ENCODE peak calls at places on chromosomes 1 and 21, in four cellular contexts. One of them, this sample, is unnamed.
A peak's percentile ranks its signal among the peaks of the same experiment; 100 is the strongest.

GRCh38 chr1:234213576-234214128 is 159.6 kb upstream of the COA6 start:
- DNase-seq in HepG2: no peak
- DNase-seq in GM12878: no peak
- DNase-seq in K562: no peak
- DNase-seq in this sample: no peak

GRCh38 chr1:42239555-42239954 is 75.0 kb upstream of the GUCA2A start:
- DNase-seq in K562: no peak
- DNase-seq in GM12878: no peak
- DNase-seq in HepG2: no peak
- DNase-seq in this sample: no peak

GRCh38 chr1:106998431-106999002 is 58.0 kb upstream of the PRMT6 start:
- DNase-seq in GM12878: no peak
- DNase-seq in HepG2: no peak
- DNase-seq in K562: no peak
- DNase-seq in this sample: no peak

GRCh38 chr1:117054068-117054467 is 6.1 kb upstream of the TTF2 start:
- DNase-seq in GM12878: no peak
- DNase-seq in HepG2: no peak
- DNase-seq in K562: no peak
- DNase-seq in this sample: no peak

GRCh38 chr21:44054710-44055109 is 42.6 kb downstream of the TRAPPC10 start:
- DNase-seq in K562: no peak
- DNase-seq in HepG2: no peak
- DNase-seq in GM12878: no peak
- DNase-seq in this sample: no peak

GRCh38 chr1:1068374-1069060 is 5.6 kb downstream of the RNF223 start:
- DNase-seq in K562: no peak
- DNase-seq in GM12878: no peak
- DNase-seq in HepG2: no peak
- DNase-seq in this sample: no peak

GRCh38 chr1:43573066-43573799 is 42.5 kb downstream of the PTPRF start:
- DNase-seq in K562: no peak
- DNase-seq in HepG2: no peak
- DNase-seq in GM12878: no peak
- DNase-seq in this sample: no peak

GRCh38 chr1:88736633-88737248 is 52.7 kb downstream of the PKN2 start:
- DNase-seq in GM12878: no peak
- DNase-seq in HepG2: peak; percentile 38
- DNase-seq in K562: peak; percentile 20
- DNase-seq in this sample: no peak

GRCh38 chr1:78553859-78554258 is 63.1 kb downstream of the PTGFR start:
- DNase-seq in GM12878: no peak
- DNase-seq in K562: peak; percentile 3
- DNase-seq in HepG2: peak; percentile 11
- DNase-seq in this sample: no peak

GRCh38 chr21:35266546-35266945 is 217.4 kb upstream of the RUNX1 start:
- DNase-seq in GM12878: no peak
- DNase-seq in K562: no peak
- DNase-seq in HepG2: no peak
- DNase-seq in this sample: no peak
- TF ChIP-seq SIN3A in GM12878: no peak
- TF ChIP-seq SIN3A in K562: no peak
- TF ChIP-seq SIN3A in HepG2: no peak
- TF ChIP-seq SIN3A in this sample: no peak

GRCh38 chr1:32759521-32759980 is 57.0 kb upstream of the SYNC start:
- DNase-seq in HepG2: peak; percentile 53
- DNase-seq in K562: no peak
- DNase-seq in GM12878: no peak
- DNase-seq in this sample: no peak
- TF ChIP-seq EP300 in HepG2: no peak
- TF ChIP-seq EP300 in K562: no peak
- TF ChIP-seq EP300 in GM12878: no peak
- TF ChIP-seq EP300 in this sample: no peak

GRCh38 chr1:200778766-200779165 is 40.1 kb downstream of the CAMSAP2 start:
- DNase-seq in GM12878: no peak
- DNase-seq in K562: no peak
- DNase-seq in HepG2: no peak
- DNase-seq in this sample: no peak

GRCh38 chr1:200784576-200784975 is 45.9 kb downstream of the CAMSAP2 start:
- DNase-seq in GM12878: no peak
- DNase-seq in K562: no peak
- DNase-seq in HepG2: no peak
- DNase-seq in this sample: no peak

GRCh38 chr1:200783926-200784325 is 45.2 kb downstream of the CAMSAP2 start:
- DNase-seq in K562: no peak
- DNase-seq in HepG2: no peak
- DNase-seq in GM12878: no peak
- DNase-seq in this sample: no peak

GRCh38 chr1:200779326-200779725 is 40.6 kb downstream of the CAMSAP2 start:
- DNase-seq in GM12878: no peak
- DNase-seq in K562: no peak
- DNase-seq in HepG2: no peak
- DNase-seq in this sample: no peak

DNA sequence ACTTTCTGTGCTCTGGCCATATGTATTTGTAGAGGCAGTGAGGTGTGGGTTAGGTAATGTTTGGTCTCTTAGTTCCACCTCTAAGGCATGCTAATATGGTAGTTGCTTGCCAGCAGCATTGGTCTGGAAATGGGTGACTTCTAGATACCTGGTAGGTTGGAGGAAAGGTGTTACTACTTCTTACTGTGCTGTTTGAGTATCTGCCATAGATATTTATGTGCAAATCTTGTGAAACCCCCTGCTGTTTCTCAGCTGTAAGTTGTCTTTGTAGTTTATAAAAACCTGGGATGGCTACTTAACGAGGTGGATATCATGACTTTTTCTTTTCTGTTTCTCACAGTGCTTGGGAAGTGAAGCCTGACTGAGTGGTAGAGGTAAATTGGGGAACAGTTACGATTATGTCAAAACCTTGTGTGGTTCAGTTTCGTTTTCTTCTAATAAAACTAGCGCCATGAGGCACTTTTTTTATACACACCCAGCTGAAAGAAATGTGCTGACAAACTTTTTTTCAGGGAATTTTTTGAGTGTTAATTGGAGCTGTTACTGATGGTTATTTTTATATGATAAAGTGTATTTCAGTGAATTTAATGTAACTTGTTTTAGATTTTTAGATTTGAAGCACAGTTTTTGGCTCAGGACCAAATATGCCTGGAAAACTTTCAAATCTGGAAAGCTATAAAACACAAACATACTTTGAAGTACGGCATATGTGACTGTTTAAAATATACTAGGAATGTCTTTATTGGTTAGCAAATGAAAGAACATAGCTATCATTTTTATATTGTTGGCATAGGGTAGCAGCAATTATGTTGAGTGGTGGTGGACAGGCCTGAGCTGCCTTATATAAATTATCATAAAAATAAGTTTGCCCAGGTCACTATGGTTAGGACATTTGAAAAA is 42.1 kb downstream of the CAMSAP2 start:
- DNase-seq in HepG2: no peak
- DNase-seq in K562: no peak
- DNase-seq in GM12878: peak; percentile 61
- DNase-seq in this sample: no peak
- TF ChIP-seq ZBTB33 in HepG2: no peak
- TF ChIP-seq ZBTB33 in K562: peak; percentile 13
- TF ChIP-seq ZBTB33 in GM12878: no peak
- TF ChIP-seq ZBTB33 in this sample: no peak

DNA sequence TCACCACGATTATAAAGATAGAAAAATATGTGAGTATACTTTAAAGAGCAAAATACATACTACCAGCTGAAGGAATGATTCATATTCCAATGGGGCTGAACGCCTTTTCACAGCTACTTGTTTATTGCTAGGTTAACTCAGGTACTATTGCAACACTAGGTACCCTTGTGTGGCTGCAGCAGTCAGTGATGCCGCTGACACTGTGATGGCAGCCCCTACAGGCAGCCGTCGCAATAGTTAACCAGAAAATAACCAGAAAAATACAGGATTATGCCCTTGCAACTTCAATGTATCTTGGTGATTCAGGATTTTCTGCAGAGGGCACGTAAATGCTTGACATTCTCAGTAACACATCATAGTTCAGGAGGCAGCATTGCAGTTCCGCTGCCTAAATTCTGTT is 1.6 kb upstream of the MARK1 start:
- DNase-seq in GM12878: no peak
- DNase-seq in K562: no peak
- DNase-seq in HepG2: peak; percentile 10
- DNase-seq in this sample: peak; percentile 28
- TF ChIP-seq SIN3A in GM12878: no peak
- TF ChIP-seq SIN3A in K562: no peak
- TF ChIP-seq SIN3A in HepG2: no peak
- TF ChIP-seq SIN3A in this sample: no peak

DNA sequence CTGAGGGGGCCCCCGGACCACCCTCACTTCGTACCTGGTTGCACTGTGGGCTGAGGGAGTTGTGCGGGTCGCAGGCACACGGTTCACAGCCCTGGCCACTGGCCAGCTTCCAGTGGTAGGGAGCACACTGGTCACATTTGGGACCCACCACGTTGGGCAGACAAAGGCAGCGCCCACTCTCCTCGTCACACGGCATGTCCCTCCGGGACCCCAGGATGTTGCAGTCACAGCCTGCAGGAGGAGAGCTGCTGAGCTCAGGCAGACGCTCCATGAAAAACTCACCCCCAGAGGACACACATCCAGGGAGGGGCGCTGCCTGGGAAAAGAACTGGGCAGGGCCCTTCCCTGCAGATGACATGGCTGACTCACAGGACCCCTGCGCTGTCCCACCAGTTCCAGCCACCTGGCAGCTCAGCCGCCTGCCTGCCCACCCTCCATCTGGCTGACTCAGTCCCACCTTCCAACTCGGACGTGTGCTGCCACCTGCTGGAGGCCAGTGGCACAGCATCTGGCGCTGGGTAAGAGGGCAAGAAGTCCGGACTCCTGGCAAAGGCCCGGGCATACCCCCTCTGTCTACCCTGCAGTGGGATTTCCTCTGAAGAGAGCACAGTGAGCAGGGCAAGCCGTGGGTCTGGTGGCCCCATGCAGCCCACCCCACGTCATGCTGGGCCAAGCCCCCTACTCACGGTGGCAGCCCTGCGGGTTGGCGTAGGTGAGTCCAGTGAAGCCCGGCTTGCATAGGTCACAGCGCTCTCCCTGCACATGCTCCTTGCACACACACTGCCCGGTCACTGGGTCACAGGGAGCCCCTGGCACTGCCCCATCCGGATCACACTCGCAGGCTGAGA is 24.7 kb downstream of the LAMB3 start:
- DNase-seq in GM12878: no peak
- DNase-seq in HepG2: peak; percentile 46
- DNase-seq in K562: peak; percentile 75
- DNase-seq in this sample: peak; percentile 91
- TF ChIP-seq EP300 in GM12878: no peak
- TF ChIP-seq EP300 in HepG2: no peak
- TF ChIP-seq EP300 in K562: no peak
- TF ChIP-seq EP300 in this sample: no peak

GRCh38 chr1:38579056-38579455 is 280.5 kb downstream of the RRAGC start:
- DNase-seq in HepG2: no peak
- DNase-seq in K562: no peak
- DNase-seq in GM12878: no peak
- DNase-seq in this sample: no peak

GRCh38 chr1:38577937-38578443 is 281.6 kb downstream of the RRAGC start:
- DNase-seq in K562: no peak
- DNase-seq in HepG2: no peak
- DNase-seq in GM12878: no peak
- DNase-seq in this sample: no peak

GRCh38 chr1:38578444-38578951 is 281.1 kb downstream of the RRAGC start:
- DNase-seq in K562: no peak
- DNase-seq in GM12878: no peak
- DNase-seq in HepG2: no peak
- DNase-seq in this sample: no peak

GRCh38 chr1:38577385-38577784 is 282.2 kb downstream of the RRAGC start:
- DNase-seq in GM12878: no peak
- DNase-seq in HepG2: no peak
- DNase-seq in K562: no peak
- DNase-seq in this sample: no peak

GRCh38 chr1:38576241-38576640 is 283.3 kb downstream of the RRAGC start:
- DNase-seq in K562: no peak
- DNase-seq in GM12878: no peak
- DNase-seq in HepG2: no peak
- DNase-seq in this sample: no peak
- TF ChIP-seq ZBTB33 in K562: no peak
- TF ChIP-seq ZBTB33 in GM12878: no peak
- TF ChIP-seq ZBTB33 in HepG2: no peak
- TF ChIP-seq ZBTB33 in this sample: no peak

GRCh38 chr1:94963864-94964263 is 37.0 kb upstream of the CNN3 start:
- DNase-seq in GM12878: no peak
- DNase-seq in K562: no peak
- DNase-seq in HepG2: no peak
- DNase-seq in this sample: no peak
- TF ChIP-seq SIN3A in GM12878: no peak
- TF ChIP-seq SIN3A in K562: no peak
- TF ChIP-seq SIN3A in HepG2: no peak
- TF ChIP-seq SIN3A in this sample: no peak